ENCODE peak calls at places on chromosomes 3 and 15, in seven cellular contexts. V is fibroblast of mammary gland, L is A549, K is RWPE2, D is GM06990, N is fibroblast of lung, Y is tibial artery. X is an unnamed sample.

GRCh38 chr15:60389261-60390077 is 8.3 kb downstream of the ANXA2 start:
- DNase-seq in K (no peak), Y (no peak), L (no peak), N (peak), V (no peak), D (peak), X (no peak)

GRCh38 chr3:130992344-130992743 is 34.3 kb downstream of the ASTE1 start:
- DNase-seq in N (no peak), D (no peak), V (no peak), K (no peak), Y (no peak), L (no peak), X (no peak)

GRCh38 chr3:72756900-72757299 is 91.3 kb downstream of the SHQ1 start:
- DNase-seq in D (peak), Y (no peak), V (no peak), N (no peak), K (no peak), L (no peak), X (no peak)

GRCh38 chr3:16545413-16546185 is 32.1 kb upstream of the RFTN1 start:
- DNase-seq in V (no peak), K (no peak), Y (no peak), L (no peak), N (no peak), D (no peak), X (no peak)

GRCh38 chr3:168089179-168089771 is 6.4 kb downstream of the GOLIM4 start:
- DNase-seq in V (no peak), N (no peak), Y (no peak), K (no peak), D (no peak), L (no peak), X (no peak)

GRCh38 chr3:192296845-192297244 is 430.5 kb downstream of the FGF12 start:
- DNase-seq in K (no peak), L (no peak), N (no peak), Y (no peak), V (no peak), D (no peak), X (no peak)

GRCh38 chr3:13517253-13517977 is 31.5 kb upstream of the FBLN2 start:
- DNase-seq in L (no peak), V (no peak), K (no peak), Y (peak), D (no peak), N (no peak), X (no peak)

GRCh38 chr3:4985330-4986174 is 6.3 kb downstream of the BHLHE40 start:
- DNase-seq in N (peak), V (peak), L (peak), Y (peak), D (no peak), K (peak), X (no peak)

GRCh38 chr3:108497271-108497670 is 13.1 kb downstream of the MYH15 start:
- DNase-seq in N (no peak), V (no peak), Y (no peak), K (no peak), D (no peak), L (no peak), X (no peak)

GRCh38 chr3:108494862-108495531 is 15.4 kb downstream of the MYH15 start:
- DNase-seq in D (no peak), K (no peak), N (no peak), L (no peak), Y (no peak), V (no peak), X (no peak)

GRCh38 chr3:108489776-108490175 is 20.6 kb downstream of the MYH15 start:
- DNase-seq in V (peak), D (no peak), L (peak), N (peak), K (no peak), Y (no peak), X (no peak)

GRCh38 chr3:108495717-108496116 is 14.7 kb downstream of the MYH15 start:
- DNase-seq in Y (no peak), D (no peak), K (no peak), V (no peak), N (no peak), L (no peak), X (no peak)

DNA sequence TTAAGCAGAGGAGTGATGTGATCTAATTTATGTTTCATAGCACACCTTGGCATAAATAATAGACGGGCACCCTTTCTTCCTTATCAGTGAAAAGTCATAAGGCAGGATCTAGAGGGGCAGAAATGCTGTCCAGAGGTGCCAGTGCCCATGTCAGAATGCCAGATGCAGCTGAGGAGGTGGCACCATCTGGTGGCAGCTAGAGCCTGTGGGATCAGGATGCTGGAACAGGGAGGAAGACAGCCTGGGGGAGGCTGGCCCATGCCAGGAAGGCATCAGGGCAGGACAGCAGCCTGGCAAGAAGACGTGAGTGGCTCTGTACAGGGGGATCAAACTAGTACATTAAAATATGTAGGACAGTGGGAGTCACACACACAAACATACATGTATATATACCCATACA is 16.5 kb downstream of the MYH15 start:
- DNase-seq in D (no peak), K (no peak), N (no peak), L (peak), Y (no peak), V (no peak), X (no peak)
- TF ChIP-seq CTCF in D (peak), K (peak), N (peak), L (peak), Y (no peak), V (peak), X (peak)

GRCh38 chr3:107985496-107985895 is 105.3 kb downstream of the CD47 start:
- DNase-seq in L (no peak), K (no peak), N (no peak), V (no peak), D (peak), Y (no peak), X (no peak)

GRCh38 chr3:107981471-107982111 is 109.2 kb downstream of the CD47 start:
- DNase-seq in K (no peak), Y (no peak), N (no peak), V (peak), L (no peak), D (no peak), X (no peak)

GRCh38 chr3:107986505-107986904 is 104.3 kb downstream of the CD47 start:
- DNase-seq in V (peak), K (no peak), Y (no peak), N (no peak), D (no peak), L (no peak), X (no peak)

GRCh38 chr3:107982165-107982564 is 108.7 kb downstream of the CD47 start:
- DNase-seq in L (no peak), Y (no peak), V (no peak), N (no peak), K (no peak), D (no peak), X (no peak)

GRCh38 chr3:107983247-107983646 is 107.6 kb downstream of the CD47 start:
- DNase-seq in N (no peak), K (no peak), L (no peak), D (no peak), Y (no peak), V (no peak), X (no peak)
- TF ChIP-seq CTCF in N (no peak), K (no peak), L (no peak), D (no peak), Y (no peak), V (no peak), X (no peak)

DNA sequence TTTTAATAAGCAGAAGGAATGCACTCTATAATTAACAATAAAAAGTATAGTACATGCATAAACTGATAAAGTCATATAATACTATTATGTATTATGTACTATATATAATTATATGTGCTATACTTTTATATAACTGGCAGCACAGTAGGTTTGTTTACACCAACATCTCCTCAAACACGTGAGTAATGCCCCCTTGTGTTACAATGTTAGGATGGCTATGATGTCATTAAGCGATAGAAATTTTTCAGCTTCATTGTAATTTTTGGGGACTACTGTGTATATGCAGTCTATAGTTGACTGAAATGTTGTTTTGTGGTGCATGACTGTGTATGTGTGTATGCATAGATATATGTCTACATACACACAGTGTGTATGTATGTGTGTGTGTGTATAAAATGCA is 100.6 kb downstream of the SLMAP start:
- DNase-seq in V (peak), K (no peak), Y (no peak), L (no peak), N (peak), D (no peak), X (no peak)
- TF ChIP-seq CTCF in V (peak), K (peak), Y (no peak), L (peak), N (peak), D (no peak), X (no peak)

GRCh38 chr3:121976727-121977126 is 45.3 kb downstream of the ILDR1 start:
- DNase-seq in V (no peak), D (no peak), N (no peak), L (no peak), K (no peak), Y (no peak), X (no peak)

GRCh38 chr3:121979246-121979645 is 42.8 kb downstream of the ILDR1 start:
- DNase-seq in V (no peak), K (no peak), Y (no peak), N (no peak), D (no peak), L (no peak), X (no peak)

GRCh38 chr3:121979734-121980449 is 42.2 kb downstream of the ILDR1 start:
- DNase-seq in K (no peak), D (no peak), Y (no peak), V (no peak), N (no peak), L (no peak), X (no peak)

GRCh38 chr3:121974601-121975111 is 47.4 kb downstream of the ILDR1 start:
- DNase-seq in K (no peak), Y (no peak), L (no peak), V (peak), D (no peak), N (peak), X (no peak)

DNA sequence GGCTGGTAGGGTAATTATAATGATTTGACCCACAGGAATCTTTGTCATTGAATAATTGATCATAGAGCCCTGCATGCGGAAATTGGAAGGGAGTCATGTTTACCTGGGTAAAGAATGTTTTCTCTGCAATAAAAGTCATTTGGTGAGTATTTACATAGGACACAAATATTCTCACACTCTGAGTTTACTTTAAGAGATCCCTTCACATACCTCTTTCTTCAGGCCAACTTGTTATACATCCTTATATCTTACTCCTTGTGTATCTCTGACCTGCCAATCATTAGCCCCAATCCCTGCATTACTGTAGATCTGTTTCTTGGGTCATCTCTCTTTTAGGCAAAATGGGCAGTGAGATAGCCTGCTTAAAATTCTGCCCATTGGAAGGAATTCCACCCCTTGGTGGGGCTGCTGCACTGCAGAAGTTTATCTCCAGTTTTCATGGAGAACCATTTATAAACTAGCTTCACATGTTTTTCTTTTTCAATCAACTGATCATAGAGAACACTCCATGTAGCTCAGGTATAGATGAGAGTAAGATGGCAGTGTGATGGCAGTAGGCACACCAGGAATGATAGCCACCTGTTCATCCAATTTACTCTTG is 46.2 kb downstream of the ILDR1 start:
- DNase-seq in N (no peak), D (no peak), L (no peak), Y (no peak), K (no peak), V (no peak), X (no peak)
- TF ChIP-seq CTCF in N (no peak), D (peak), L (no peak), Y (no peak), K (peak), V (no peak), X (no peak)

GRCh38 chr3:42957573-42957972 is 21.5 kb upstream of the GASK1A start:
- DNase-seq in V (no peak), N (no peak), K (no peak), L (no peak), Y (no peak), D (no peak), X (no peak)
- TF ChIP-seq CTCF in V (peak), N (peak), K (peak), L (no peak), Y (no peak), D (no peak), X (no peak)

X was measured in AG09319.